ENCODE peak calls at places on chromosomes 13 and 19, in nine cellular contexts. U, W, L, H, I, O, Q, Y and R are unnamed samples.

GRCh38 chr13:111630411-111630810 is 310.0 kb downstream of the TEX29 start:
- DNase-seq in U (no peak), W (no peak), L (no peak), H (no peak), I (no peak), O (no peak), Q (no peak), Y (no peak), R (no peak)

GRCh38 chr13:95049772-95050171 is 251.5 kb downstream of the ABCC4 start:
- DNase-seq in U (no peak), W (no peak), L (no peak), H (no peak), I (no peak), O (no peak), Q (no peak), Y (no peak), R (no peak)

GRCh38 chr19:45079063-45079910 is at the start of gene GEMIN7:
- DNase-seq in U (peak), W (peak), L (peak), H (peak), I (peak), O (peak), Q (peak), Y (peak), R (peak)

GRCh38 chr19:18607222-18608101 is 863 bp upstream of the CRLF1 start:
- DNase-seq in U (no peak), W (peak), L (no peak), H (no peak), I (no peak), O (no peak), Q (no peak), Y (peak), R (no peak)

GRCh38 chr13:100490692-100491091 is 97.9 kb downstream of the GGACT start:
- DNase-seq in U (no peak), W (no peak), L (no peak), H (no peak), I (no peak), O (no peak), Q (no peak), Y (no peak), R (no peak)

GRCh38 chr13:53368948-53369347 is 340.3 kb downstream of the OLFM4 start:
- DNase-seq in U (no peak), W (no peak), L (no peak), H (no peak), I (no peak), O (no peak), Q (no peak), Y (no peak), R (no peak)

GRCh38 chr19:29048873-29049272 is 164.1 kb downstream of the UQCRFS1 start:
- DNase-seq in U (no peak), W (no peak), L (no peak), H (no peak), I (no peak), O (no peak), Q (no peak), Y (no peak), R (no peak)

GRCh38 chr19:28492616-28493015 is 720.3 kb downstream of the UQCRFS1 start:
- DNase-seq in U (no peak), W (no peak), L (no peak), H (no peak), I (no peak), O (no peak), Q (no peak), Y (no peak), R (no peak)

DNA sequence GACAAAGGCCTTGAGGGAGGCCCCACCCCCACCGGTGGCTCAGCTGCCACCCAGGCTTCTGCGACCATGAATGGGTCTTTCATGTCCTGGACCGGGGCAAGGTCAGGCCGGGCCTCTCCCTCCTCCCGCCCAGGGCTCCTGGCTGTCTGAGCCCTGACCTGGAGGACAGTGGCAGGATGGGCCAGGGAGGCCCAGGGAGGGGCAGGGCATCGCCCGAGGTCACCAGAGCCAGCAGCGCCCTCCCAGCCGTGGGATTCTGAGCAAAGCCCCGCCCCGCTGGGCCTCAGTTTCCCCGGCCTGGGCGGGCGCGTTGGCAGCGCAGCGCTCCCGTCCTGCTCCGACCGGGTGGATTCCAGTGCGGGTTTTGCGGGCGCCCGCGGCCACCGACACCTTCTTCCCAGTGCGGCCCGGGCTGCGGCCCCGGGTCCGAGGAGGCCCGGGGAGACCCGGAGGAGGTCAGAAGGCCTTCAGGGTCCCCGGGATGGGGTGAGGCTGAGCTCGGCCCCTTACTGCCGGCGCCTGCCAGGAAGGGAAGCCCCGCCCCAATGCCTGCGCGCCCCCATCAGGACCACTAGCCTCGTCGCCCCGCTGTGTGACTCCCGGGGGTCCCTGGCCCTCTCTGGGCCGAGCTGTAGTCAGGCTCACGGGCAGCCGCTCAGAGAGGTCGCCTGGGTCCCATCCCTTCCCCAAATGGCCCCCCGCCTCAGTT is 24.6 kb upstream of the SEMA6B start:
- DNase-seq in U (no peak), W (peak), L (no peak), H (no peak), I (no peak), O (no peak), Q (no peak), Y (peak), R (no peak)
- H3K4me3 ChIP-seq in U (peak), W (peak), L (peak), H (peak), I (peak), O (peak), Q (peak), Y (peak), R (peak)

DNA sequence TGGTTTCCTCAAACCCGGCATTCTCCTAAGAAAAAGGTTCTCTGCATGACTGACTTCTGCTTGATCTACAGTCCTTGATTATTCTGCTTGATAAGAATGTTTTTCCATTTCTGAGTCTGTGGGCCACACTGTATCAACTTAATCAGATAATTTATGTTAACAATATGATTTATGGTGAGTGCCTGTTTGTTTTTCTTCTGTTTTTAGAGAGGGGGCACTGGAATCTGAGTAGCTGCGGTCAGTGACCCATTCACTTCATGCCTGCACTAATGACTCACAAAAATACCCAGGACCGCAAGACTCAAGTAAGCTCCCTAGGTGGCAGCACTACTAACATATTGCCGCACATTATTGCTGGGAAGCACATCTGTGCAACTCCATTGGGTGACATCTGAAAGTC is 542.3 kb upstream of the ATXN8OS start:
- DNase-seq in U (peak), W (peak), L (no peak), H (peak), I (no peak), O (no peak), Q (no peak), Y (peak), R (peak)
- TF ChIP-seq CTCF in U (no peak), W (peak), L (no peak), H (peak), I (no peak), O (no peak), Q (peak), Y (peak), R (no peak)

GRCh38 chr19:53647792-53648191 is 16.0 kb downstream of the DPRX start:
- DNase-seq in U (no peak), W (no peak), L (no peak), H (no peak), I (no peak), O (no peak), Q (no peak), Y (no peak), R (no peak)
- H3K4me3 ChIP-seq in U (no peak), W (no peak), L (no peak), H (no peak), I (no peak), O (no peak), Q (no peak), Y (no peak), R (no peak)

DNA sequence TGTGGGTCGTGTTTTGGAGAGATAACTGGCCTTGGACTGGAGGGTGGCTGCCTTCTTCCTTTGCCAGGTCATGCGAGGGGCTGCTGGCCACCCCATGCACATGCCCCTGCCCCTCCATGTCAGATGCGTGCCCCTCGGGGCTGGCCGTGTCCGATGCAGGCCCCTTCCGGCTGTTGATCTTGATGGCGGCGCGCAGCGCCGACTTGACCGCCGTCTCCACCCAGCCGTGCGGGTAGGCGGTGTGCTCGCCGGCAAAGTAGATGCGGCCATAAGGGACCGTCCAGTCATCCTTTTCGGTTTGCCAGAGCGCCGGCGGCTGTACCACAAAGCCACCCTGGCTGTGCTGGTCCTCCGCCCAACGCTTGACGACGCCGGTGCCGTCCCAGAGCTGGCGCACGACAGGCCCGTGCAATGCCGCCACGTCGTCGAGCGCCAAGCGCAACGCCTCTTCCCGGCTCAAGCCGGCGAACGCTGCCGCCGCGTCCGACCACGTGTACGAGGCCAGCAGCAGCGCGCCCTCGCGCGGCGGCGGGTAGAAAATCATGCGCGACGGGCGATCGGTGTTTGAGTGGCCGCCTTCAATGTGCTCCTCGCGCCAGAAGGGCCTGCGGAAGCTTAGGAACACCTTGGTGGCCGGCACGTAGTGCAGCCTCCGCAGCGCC is 6.9 kb downstream of the IL4I1 start:
- DNase-seq in U (peak), W (peak), L (peak), H (peak), I (peak), O (peak), Q (peak), Y (peak), R (peak)
- TF ChIP-seq CTCF in U (peak), W (peak), L (peak), H (peak), I (peak), O (peak), Q (peak), Y (peak), R (peak)

GRCh38 chr19:2735374-2735773 is 4.4 kb downstream of the SLC39A3 start:
- DNase-seq in U (no peak), W (no peak), L (no peak), H (no peak), I (no peak), O (no peak), Q (no peak), Y (no peak), R (no peak)
- H3K4me3 ChIP-seq in U (no peak), W (no peak), L (no peak), H (no peak), I (no peak), O (no peak), Q (no peak), Y (no peak), R (no peak)

DNA sequence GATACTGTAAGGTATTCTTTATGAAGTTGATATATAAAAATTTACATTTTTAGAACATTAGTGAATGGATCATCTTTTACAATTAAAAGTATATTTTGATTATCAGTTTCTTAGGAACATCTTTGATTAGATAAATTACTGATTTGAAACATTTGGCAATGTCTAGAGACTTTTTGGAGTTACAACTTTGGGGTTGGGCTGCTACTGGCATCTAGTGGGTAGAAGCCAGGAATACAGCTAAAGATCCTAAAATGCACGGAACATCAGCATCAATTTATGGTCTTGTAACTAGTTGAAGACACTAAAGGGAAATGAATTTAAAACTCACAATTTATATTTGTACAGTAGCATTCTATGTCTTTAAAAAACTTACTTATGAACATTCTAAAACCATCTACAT is 19.9 kb downstream of the POMP start:
- DNase-seq in U (peak), W (no peak), L (no peak), H (no peak), I (no peak), O (no peak), Q (no peak), Y (no peak), R (peak)
- TF ChIP-seq CTCF in U (peak), W (no peak), L (no peak), H (no peak), I (peak), O (no peak), Q (no peak), Y (peak), R (peak)

GRCh38 chr19:6674868-6675305 is 4.9 kb upstream of the TNFSF14 start:
- DNase-seq in U (peak), W (peak), L (no peak), H (peak), I (peak), O (no peak), Q (peak), Y (no peak), R (peak)
- H3K4me3 ChIP-seq in U (no peak), W (peak), L (no peak), H (no peak), I (no peak), O (no peak), Q (no peak), Y (no peak), R (no peak)

GRCh38 chr13:46905249-46905648 is 8.4 kb upstream of the HTR2A start:
- DNase-seq in U (peak), W (no peak), L (no peak), H (no peak), I (peak), O (no peak), Q (no peak), Y (no peak), R (peak)
- TF ChIP-seq CTCF in U (peak), W (peak), L (no peak), H (no peak), I (peak), O (no peak), Q (no peak), Y (peak), R (peak)

GRCh38 chr13:41018583-41018909 is 570 bp downstream of the ELF1 start:
- DNase-seq in U (no peak), W (no peak), L (no peak), H (peak), I (no peak), O (no peak), Q (no peak), Y (no peak), R (no peak)

GRCh38 chr13:41017153-41017552 is 2.0 kb downstream of the ELF1 start:
- DNase-seq in U (no peak), W (no peak), L (no peak), H (no peak), I (no peak), O (no peak), Q (peak), Y (no peak), R (no peak)

GRCh38 chr13:41019027-41019487 is at the start of gene ELF1:
- DNase-seq in U (peak), W (peak), L (peak), H (peak), I (peak), O (no peak), Q (peak), Y (no peak), R (peak)

GRCh38 chr13:41017744-41018582 is 1.2 kb downstream of the ELF1 start:
- DNase-seq in U (no peak), W (no peak), L (no peak), H (peak), I (peak), O (no peak), Q (no peak), Y (no peak), R (no peak)

DNA sequence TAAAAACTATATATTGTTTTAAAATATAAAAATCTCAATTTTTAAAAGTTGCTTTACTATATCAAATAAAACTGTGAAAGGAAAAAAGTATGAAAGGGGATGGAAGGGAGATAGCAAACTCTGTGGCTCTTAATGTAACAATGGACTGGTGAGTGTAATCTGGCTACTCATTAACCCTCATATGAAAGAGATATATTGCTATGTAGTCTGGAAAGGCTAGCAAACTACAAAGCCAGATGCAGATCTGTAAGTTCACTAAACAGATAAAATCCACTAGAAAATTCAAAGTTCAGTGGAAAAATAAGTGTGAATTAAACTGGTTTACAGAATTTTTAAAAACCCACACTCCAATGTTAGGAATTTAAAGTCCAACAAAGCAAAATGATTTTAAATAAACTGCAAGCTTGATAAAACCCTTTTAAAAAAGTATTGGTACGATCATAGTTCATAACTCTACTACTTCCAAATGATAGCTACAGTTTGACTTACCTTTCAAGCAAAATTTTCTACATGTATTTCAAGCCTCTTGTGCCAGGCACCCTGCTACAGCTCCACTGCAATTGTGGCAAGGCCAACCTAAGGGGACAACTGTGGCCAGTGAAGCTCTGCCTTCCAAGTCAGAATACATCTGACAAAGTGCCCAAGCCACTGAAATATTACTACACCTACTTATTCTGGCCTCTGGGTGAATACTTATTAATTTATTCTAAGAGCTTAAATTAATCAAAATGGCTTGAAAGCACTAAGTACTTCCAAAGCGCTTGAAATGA is 647 bp upstream of the ELF1 start:
- DNase-seq in U (no peak), W (no peak), L (no peak), H (no peak), I (no peak), O (no peak), Q (no peak), Y (peak), R (no peak)
- H3K4me3 ChIP-seq in U (no peak), W (no peak), L (peak), H (no peak), I (no peak), O (no peak), Q (peak), Y (no peak), R (no peak)